ENCODE peak calls at places on chromosomes 11 and 22, in four cellular contexts. O is nephron progenitor cell, G is AML-193, I is tibial nerve. Y is an unnamed sample.

GRCh38 chr22:17903564-17904295 is 120.6 kb downstream of the MICAL3 start:
- DNase-seq in G (no peak), I (no peak), O (no peak), Y (no peak)

GRCh38 chr11:103433380-103433779 is 324.2 kb downstream of the DYNC2H1 start:
- DNase-seq in G (no peak), I (no peak), O (no peak), Y (no peak)

GRCh38 chr11:73239571-73240189 is 21.6 kb downstream of the P2RY2 start:
- DNase-seq in I (no peak), O (no peak), G (no peak), Y (no peak)

GRCh38 chr22:36977401-36977861 is 41.8 kb downstream of the TST start:
- DNase-seq in G (peak), O (peak), I (peak), Y (no peak)

GRCh38 chr22:31344369-31345330 is 1.5 kb downstream of the PATZ1 start:
- DNase-seq in G (no peak), I (peak), O (peak), Y (peak)

GRCh38 chr22:43325176-43325575 is 18.0 kb downstream of the SCUBE1 start:
- DNase-seq in G (no peak), O (no peak), I (no peak), Y (no peak)

GRCh38 chr22:40156001-40156516 is 21.7 kb upstream of the TNRC6B start:
- DNase-seq in G (peak), O (no peak), I (no peak), Y (peak)

GRCh38 chr11:73582636-73583035 is 15.3 kb downstream of the FAM168A start:
- DNase-seq in O (no peak), I (no peak), G (no peak), Y (no peak)

GRCh38 chr11:117815262-117815803 is 9.2 kb downstream of the FXYD2 start:
- DNase-seq in O (no peak), I (peak), G (peak), Y (no peak)

GRCh38 chr11:9529333-9529648 is 44.2 kb upstream of the WEE1 start:
- DNase-seq in O (no peak), I (no peak), G (no peak), Y (no peak)

GRCh38 chr22:22756109-22756508 is 111.7 kb downstream of the GGTLC2 start:
- DNase-seq in O (no peak), G (no peak), I (no peak), Y (no peak)

GRCh38 chr22:50705219-50705691 is 32.6 kb downstream of the SHANK3 start:
- DNase-seq in O (peak), G (no peak), I (peak), Y (no peak)

GRCh38 chr11:62489204-62489603 is 57.4 kb downstream of the AHNAK start:
- DNase-seq in O (no peak), G (no peak), I (no peak), Y (no peak)

GRCh38 chr22:50307891-50308596 is 598 bp upstream of the PLXNB2 start:
- DNase-seq in G (no peak), O (no peak), I (no peak), Y (no peak)

GRCh38 chr11:102522332-102523207 is 8.0 kb downstream of the MMP7 start:
- DNase-seq in I (no peak), G (no peak), O (no peak), Y (no peak)

GRCh38 chr11:128823751-128824150 is 43.3 kb downstream of the KCNJ1 start:
- DNase-seq in G (no peak), I (no peak), O (no peak), Y (no peak)

GRCh38 chr11:117583063-117583801 is 213.8 kb downstream of the DSCAML1 start:
- DNase-seq in O (peak), G (no peak), I (no peak), Y (no peak)

GRCh38 chr11:8910662-8911039 is 338 bp upstream of the AKIP1 start:
- DNase-seq in O (no peak), G (no peak), I (peak), Y (no peak)

GRCh38 chr11:110121204-110121603 is 28.0 kb downstream of the ZC3H12C start:
- DNase-seq in G (no peak), I (no peak), O (no peak), Y (no peak)

GRCh38 chr11:15775051-15775541 is 581.2 kb downstream of the SOX6 start:
- DNase-seq in O (no peak), I (no peak), G (no peak), Y (no peak)

GRCh38 chr22:47089796-47090460 is 327.5 kb downstream of the TBC1D22A start:
- DNase-seq in O (no peak), G (no peak), I (no peak), Y (no peak)

GRCh38 chr11:65791719-65792213 is 4.9 kb downstream of the OVOL1 start:
- DNase-seq in I (no peak), G (peak), O (no peak), Y (no peak)

GRCh38 chr22:36027579-36027959 is 1.1 kb downstream of the RBFOX2 start:
- DNase-seq in O (peak), I (peak), G (no peak), Y (no peak)

GRCh38 chr22:20773793-20774212 is at the start of gene SERPIND1:
- DNase-seq in G (no peak), I (no peak), O (no peak), Y (no peak)

GRCh38 chr11:133072858-133073582 is 459.3 kb downstream of the OPCML start:
- DNase-seq in O (no peak), I (no peak), G (no peak), Y (no peak)

GRCh38 chr11:69473520-69473894 is 8.0 kb upstream of the LINC01488 start:
- DNase-seq in O (no peak), G (no peak), I (no peak), Y (no peak)

GRCh38 chr11:67345949-67346819 is 7.2 kb downstream of the POLD4 start:
- DNase-seq in O (no peak), I (no peak), G (peak), Y (no peak)

GRCh38 chr22:49026476-49027121 is 801.1 kb downstream of the BRD1 start:
- DNase-seq in I (no peak), G (no peak), O (no peak), Y (no peak)